ENCODE peak calls at places on chromosomes 7 and 10, in nine cellular contexts. G, K, L, Q, N, Y, A, R and P are unnamed samples.

GRCh38 chr7:2360791-2361190 is 6.2 kb downstream of the EIF3B start:
- DNase-seq in N (no peak), G (no peak), A (no peak), K (no peak), L (no peak), R (peak; percentile 63), Y (peak; percentile 86), Q (peak; percentile 83), P (no peak)

GRCh38 chr7:88281729-88282128 is 25.0 kb downstream of the STEAP4 start:
- DNase-seq in Y (no peak), A (no peak), N (no peak), K (no peak), Q (no peak), L (no peak), R (no peak), G (no peak), P (no peak)

GRCh38 chr7:134813668-134814067 is 34.2 kb downstream of the CALD1 start:
- DNase-seq in L (no peak), G (peak; percentile 71), Q (no peak), K (no peak), A (no peak), N (no peak), R (no peak), Y (peak; percentile 71), P (no peak)

GRCh38 chr7:142535123-142535779 is 214.0 kb upstream of the PRSS1 start:
- DNase-seq in G (peak; percentile 87), L (no peak), N (peak; percentile 81), A (no peak), Y (peak; percentile 88), R (peak; percentile 85), Q (peak; percentile 70), K (no peak), P (peak; percentile 58)

GRCh38 chr7:135414850-135415439 is 95.0 kb downstream of the CNOT4 start:
- DNase-seq in N (peak; percentile 45), A (no peak), L (no peak), K (no peak), Y (peak; percentile 73), Q (peak; percentile 24), G (peak; percentile 78), R (peak; percentile 32), P (peak; percentile 3)

GRCh38 chr10:43671659-43672555 is 23.2 kb upstream of the ZNF32 start:
- DNase-seq in N (peak; percentile 64), Y (peak; percentile 84), L (peak; percentile 40), R (peak; percentile 31), A (no peak), G (peak; percentile 73), K (no peak), Q (peak; percentile 46), P (peak; percentile 72)

GRCh38 chr7:111229951-111230350 is 139.0 kb downstream of the LRRN3 start:
- DNase-seq in A (no peak), G (no peak), L (no peak), Y (no peak), K (no peak), R (no peak), N (no peak), Q (no peak), P (no peak)

GRCh38 chr7:140400381-140400780 is 2.1 kb upstream of the SLC37A3 start:
- DNase-seq in G (no peak), K (no peak), R (no peak), L (no peak), Y (no peak), N (no peak), Q (no peak), A (no peak), P (no peak)

GRCh38 chr10:47152861-47153349 is 147.1 kb upstream of the GDF10 start:
- DNase-seq in R (peak; percentile 97), L (no peak), K (no peak), N (no peak), Q (peak; percentile 89), A (no peak), G (no peak), Y (peak; percentile 36), P (peak; percentile 51)

GRCh38 chr10:71068811-71069411 is 143.5 kb upstream of the UNC5B start:
- DNase-seq in N (no peak), Q (peak; percentile 78), R (peak; percentile 63), Y (peak; percentile 25), L (no peak), K (peak; percentile 80), G (peak; percentile 5), A (no peak), P (peak; percentile 89)

GRCh38 chr10:132900211-132900756 is 42.1 kb downstream of the CFAP46 start:
- DNase-seq in N (no peak), R (no peak), L (no peak), G (no peak), K (no peak), Y (no peak), A (peak; percentile 60), Q (no peak), P (no peak)

GRCh38 chr7:131108212-131108980 is 219.3 kb upstream of the MKLN1 start:
- DNase-seq in N (no peak), Y (peak; percentile 53), K (no peak), R (peak; percentile 13), G (peak; percentile 35), A (peak; percentile 88), L (no peak), Q (peak; percentile 23), P (no peak)

GRCh38 chr7:106542550-106543220 is 118.3 kb downstream of the CCDC71L start:
- DNase-seq in K (no peak), A (no peak), N (peak; percentile 42), Y (peak; percentile 97), L (peak; percentile 44), G (peak; percentile 90), Q (peak; percentile 70), R (peak; percentile 68), P (peak; percentile 63)

GRCh38 chr10:42864575-42864974 is 82.0 kb downstream of the BMS1 start:
- DNase-seq in R (peak; percentile 42), K (no peak), Q (peak; percentile 18), G (peak; percentile 7), L (no peak), A (no peak), N (no peak), Y (peak; percentile 13), P (no peak)

GRCh38 chr10:36366843-36367242 is 724.7 kb upstream of the FZD8 start:
- DNase-seq in Q (no peak), Y (peak; percentile 25), A (no peak), K (no peak), G (no peak), N (no peak), L (no peak), R (no peak), P (no peak)

GRCh38 chr7:45446195-45446944 is 127.8 kb upstream of the ADCY1 start:
- DNase-seq in K (no peak), R (peak; percentile 89), L (no peak), Y (no peak), N (no peak), G (peak; percentile 12), Q (peak; percentile 90), A (no peak), P (peak; percentile 48)

GRCh38 chr7:124101173-124101768 is 68.4 kb upstream of the TMEM229A start:
- DNase-seq in R (peak; percentile 13), A (no peak), N (no peak), Q (no peak), L (no peak), K (no peak), Y (peak; percentile 53), G (peak; percentile 49), P (peak; percentile 5)
- TF ChIP-seq CTCF in R (peak; percentile 60), A (peak; percentile 28), N (peak; percentile 39), Q (peak; percentile 35), L (no peak), K (no peak), Y (peak; percentile 61), G (peak; percentile 20), P (peak; percentile 43)

GRCh38 chr10:103845983-103846382 is 9.4 kb downstream of the SH3PXD2A start:
- DNase-seq in Y (no peak), N (no peak), G (no peak), Q (no peak), K (no peak), R (no peak), A (no peak), L (no peak), P (no peak)
- H3K27ac ChIP-seq in Y (no peak overlapping the region), N (no peak overlapping the region), G (no peak overlapping the region), Q (no peak overlapping the region), K (peak overlapping the region; percentile 51), R (no peak overlapping the region), A (peak overlapping the region; percentile 30), L (no peak overlapping the region), P (peak overlapping the region; percentile 91)

GRCh38 chr10:100830728-100831110 is 82.0 kb upstream of the SLF2 start:
- DNase-seq in R (no peak), Y (no peak), A (no peak), G (no peak), L (no peak), K (no peak), Q (no peak), N (no peak), P (no peak)

GRCh38 chr10:100828744-100829102 is 83.3 kb downstream of the PAX2 start:
- DNase-seq in R (no peak), Y (no peak), Q (no peak), L (no peak), G (no peak), K (no peak), N (no peak), A (peak; percentile 47), P (no peak)

GRCh38 chr10:100829933-100830727 is 82.6 kb upstream of the SLF2 start:
- DNase-seq in K (no peak), N (no peak), G (no peak), A (peak; percentile 72), L (no peak), Q (no peak), Y (no peak), R (no peak), P (no peak)

GRCh38 chr10:100827819-100828743 is 82.7 kb downstream of the PAX2 start:
- DNase-seq in N (no peak), L (no peak), G (no peak), Y (no peak), R (no peak), Q (peak; percentile 3), K (no peak), A (peak; percentile 83), P (no peak)

GRCh38 chr10:100829103-100829870 is 83.5 kb upstream of the SLF2 start:
- DNase-seq in Y (no peak), K (no peak), N (no peak), A (peak; percentile 66), L (no peak), Q (no peak), G (peak; percentile 3), R (no peak), P (no peak)
- TF ChIP-seq CTCF in Y (no peak), K (no peak), N (no peak), A (no peak), L (no peak), Q (no peak), G (no peak), R (no peak), P (no peak)

DNA sequence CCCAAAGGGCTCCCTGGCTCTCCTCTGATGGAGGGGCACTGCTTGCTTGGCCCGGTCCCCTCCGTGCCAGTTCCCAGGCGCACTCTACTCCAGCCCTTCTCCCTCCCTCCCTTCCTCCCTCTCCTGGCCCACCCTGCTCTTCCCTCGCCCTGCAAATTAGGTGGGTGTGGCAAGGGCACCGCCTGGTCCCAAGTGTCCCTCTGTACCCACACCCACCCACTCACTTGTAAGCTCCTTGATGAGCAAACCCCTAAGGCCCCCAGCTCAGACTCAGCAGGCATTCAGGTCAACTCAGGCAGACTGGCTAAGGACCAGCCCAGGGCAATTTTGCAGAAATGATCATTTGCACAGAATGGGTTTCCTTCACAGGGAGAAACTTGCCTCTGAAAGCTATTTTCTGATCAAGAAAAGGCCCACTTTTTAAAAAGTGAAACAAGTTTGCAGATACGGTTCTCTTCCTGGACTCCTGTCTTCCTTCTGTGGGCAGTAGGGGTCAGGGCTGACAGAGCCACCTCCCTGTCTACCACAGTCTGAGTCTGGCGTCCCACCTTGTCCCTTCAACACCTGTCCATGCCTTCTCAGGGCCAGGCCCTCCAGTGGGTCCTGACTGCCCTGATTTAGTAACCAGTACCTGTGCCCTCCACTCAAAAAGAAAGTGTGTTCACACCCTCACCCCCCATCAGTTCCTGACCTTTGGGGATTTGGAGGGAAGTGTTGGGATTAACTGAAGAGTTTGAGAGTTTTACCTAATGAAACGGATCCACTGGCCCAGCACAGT is 28.3 kb downstream of the C10orf71 start:
- DNase-seq in A (no peak), R (no peak), N (no peak), L (no peak), G (no peak), Y (no peak), Q (no peak), K (peak; percentile 46), P (no peak)
- H3K27ac ChIP-seq in A (no peak overlapping the region), R (no peak overlapping the region), N (no peak overlapping the region), L (no peak overlapping the region), G (no peak overlapping the region), Y (no peak overlapping the region), Q (no peak overlapping the region), K (no peak overlapping the region), P (no peak overlapping the region)